ENCODE peak calls at places on chromosomes 3 and 15, in eight cellular contexts. F is spleen, X is thyroid gland, B is breast epithelium, T is IMR-90, S is transverse colon, K is ovary, Y is esophagus muscularis mucosa. G is an unnamed sample.

GRCh38 chr15:75727851-75728715 is 15.4 kb upstream of the CSPG4 start:
- DNase-seq in F (peak; percentile 88), B (no peak), T (no peak), Y (no peak), X (peak; percentile 55), S (peak; percentile 67), K (no peak), G (peak; percentile 74)

GRCh38 chr3:126551066-126551838 is 7.5 kb downstream of the C3orf22 start:
- DNase-seq in T (no peak), F (peak; percentile 62), S (peak; percentile 2), Y (peak; percentile 72), B (peak; percentile 13), K (no peak), X (no peak), G (no peak)

GRCh38 chr15:68995754-68996141 is 18.7 kb upstream of the NOX5 start:
- DNase-seq in F (no peak), S (no peak), X (no peak), T (no peak), K (no peak), Y (peak; percentile 47), B (no peak), G (no peak)

GRCh38 chr3:178822722-178823121 is 248.9 kb downstream of the ZMAT3 start:
- DNase-seq in T (no peak), K (no peak), S (no peak), F (no peak), B (no peak), X (no peak), Y (no peak), G (no peak)

GRCh38 chr3:34859741-34860140 is 779.6 kb upstream of the ARPP21 start:
- DNase-seq in T (no peak), X (no peak), F (no peak), S (no peak), Y (no peak), B (no peak), K (no peak), G (no peak)

GRCh38 chr15:58773024-58773423 is 1.9 kb downstream of the MINDY2 start:
- DNase-seq in F (no peak), X (no peak), B (no peak), T (no peak), S (no peak), Y (no peak), K (no peak), G (no peak)

GRCh38 chr3:141275973-141276372 is 44.3 kb downstream of the PXYLP1 start:
- DNase-seq in T (peak; percentile 72), B (no peak), X (no peak), F (no peak), Y (no peak), K (no peak), S (no peak), G (no peak)

GRCh38 chr15:81398910-81399551 is 25.0 kb upstream of the TMC3 start:
- DNase-seq in K (no peak), F (no peak), X (no peak), B (no peak), S (no peak), Y (no peak), T (peak; percentile 20), G (no peak)

GRCh38 chr15:84840741-84841429 is 23.7 kb downstream of the ALPK3 start:
- DNase-seq in B (peak; percentile 67), S (peak; percentile 64), T (peak; percentile 32), X (peak; percentile 56), F (no peak), Y (no peak), K (no peak), G (peak; percentile 93)

GRCh38 chr15:38994310-38994709 is 429.7 kb upstream of the RASGRP1 start:
- DNase-seq in B (no peak), T (no peak), K (no peak), F (no peak), X (no peak), S (no peak), Y (no peak), G (no peak)

GRCh38 chr3:27544372-27544865 is 60.2 kb upstream of the SLC4A7 start:
- DNase-seq in Y (no peak), T (peak; percentile 68), B (no peak), K (no peak), S (no peak), F (no peak), X (no peak), G (no peak)

GRCh38 chr3:69699183-69699582 is 40.1 kb upstream of the MITF start:
- DNase-seq in B (no peak), Y (no peak), X (no peak), F (no peak), S (no peak), K (no peak), T (peak; percentile 15), G (no peak)

GRCh38 chr15:62444104-62445027 is 279.3 kb upstream of the C2CD4B start:
- DNase-seq in Y (no peak), S (no peak), X (peak; percentile 18), B (no peak), F (no peak), K (no peak), T (peak; percentile 98), G (no peak)

GRCh38 chr15:69443032-69443611 is 9.5 kb upstream of the RPLP1 start:
- DNase-seq in Y (no peak), T (no peak), X (no peak), F (no peak), K (no peak), B (no peak), S (no peak), G (no peak)

GRCh38 chr15:67832031-67832551 is 6.8 kb downstream of the SKOR1 start:
- DNase-seq in F (no peak), S (no peak), K (no peak), Y (no peak), X (peak; percentile 33), T (peak; percentile 29), B (no peak), G (no peak)

GRCh38 chr15:69392352-69392751 is 21.8 kb upstream of the KIF23 start:
- DNase-seq in Y (no peak), B (no peak), X (no peak), F (no peak), K (no peak), S (no peak), T (no peak), G (no peak)

GRCh38 chr15:53197426-53197839 is 407.3 kb upstream of the ONECUT1 start:
- DNase-seq in X (peak; percentile 54), F (peak; percentile 75), B (peak; percentile 27), K (peak; percentile 9), T (peak; percentile 2), Y (no peak), S (peak; percentile 58), G (peak; percentile 73)

GRCh38 chr3:184358921-184359350 is 2.5 kb downstream of the CLCN2 start:
- DNase-seq in T (no peak), F (no peak), B (no peak), X (no peak), K (no peak), Y (no peak), S (no peak), G (no peak)

GRCh38 chr3:184361532-184361931 is at the start of the genes CLCN2 and POLR2H:
- DNase-seq in S (peak; percentile 65), B (no peak), F (no peak), Y (no peak), X (peak; percentile 68), K (peak; percentile 76), T (peak; percentile 33), G (peak; percentile 57)

GRCh38 chr3:184360834-184361531 is 422 bp downstream of the CLCN2 start:
- DNase-seq in S (no peak), F (no peak), Y (no peak), B (no peak), X (no peak), K (no peak), T (no peak), G (no peak)

GRCh38 chr3:184359610-184360009 is 1.8 kb downstream of the CLCN2 start:
- DNase-seq in X (no peak), T (no peak), S (no peak), Y (no peak), B (no peak), F (no peak), K (no peak), G (no peak)

DNA sequence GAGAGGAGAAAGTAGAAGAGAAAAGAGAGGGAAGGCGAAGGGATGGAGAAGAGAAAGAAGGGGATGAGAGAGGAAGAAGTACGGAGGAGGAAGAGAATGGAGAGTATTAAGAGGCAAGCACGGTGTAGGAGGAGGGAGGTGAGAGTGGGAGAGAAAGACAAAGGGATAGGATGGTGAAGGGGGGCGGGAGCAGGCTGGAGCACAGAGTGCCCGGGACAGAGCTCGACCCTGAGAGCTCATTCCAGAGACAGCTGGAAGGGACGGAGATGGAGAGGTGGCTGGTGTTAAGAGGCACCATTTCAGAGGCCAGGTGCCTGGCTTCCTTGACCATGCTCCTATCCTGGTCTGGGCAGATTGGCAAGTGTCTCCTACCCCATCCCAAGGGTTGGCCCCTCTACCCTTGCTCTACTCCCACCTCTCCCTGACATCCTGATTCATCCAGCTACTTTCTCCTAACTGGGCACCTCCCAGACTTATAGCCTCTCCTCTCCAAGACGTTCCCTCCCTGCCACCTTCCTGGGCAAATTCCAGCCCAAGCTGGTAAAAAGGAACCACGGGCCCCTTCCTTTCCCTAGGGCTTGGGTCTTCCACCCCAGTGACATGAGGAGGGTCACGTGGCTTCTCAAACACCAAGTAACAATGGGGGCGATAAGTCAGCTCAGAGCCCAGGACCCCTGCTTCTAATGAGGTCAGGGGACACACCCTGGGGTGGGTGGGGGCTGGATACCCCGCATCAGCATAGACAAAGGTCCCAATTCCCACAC is 1.2 kb downstream of the CLCN2 start:
- DNase-seq in B (no peak), S (no peak), Y (no peak), F (no peak), K (no peak), T (no peak), X (no peak), G (no peak)
- TF ChIP-seq POLR2A in B (no peak), S (no peak), Y (no peak), F (no peak), K (no peak), T (no peak), X (no peak), G (no peak)

GRCh38 chr15:61228025-61228901 is 839 bp downstream of the RORA start:
- DNase-seq in X (no peak), F (no peak), K (no peak), T (peak; percentile 33), Y (no peak), S (no peak), B (no peak), G (peak; percentile 19)
- H3K4me3 ChIP-seq in X (no peak overlapping the region), F (peak overlapping the region; percentile 72), K (peak overlapping the region; percentile 72), T (peak overlapping the region; percentile 88), Y (peak overlapping the region; percentile 76), S (peak overlapping the region; percentile 67), B (peak overlapping the region; percentile 80), G (peak overlapping the region; percentile 78)

GRCh38 chr3:149377408-149378111 is at the start of gene TM4SF1:
- DNase-seq in Y (no peak), K (peak; percentile 45), S (peak; percentile 57), F (no peak), X (peak; percentile 16), B (peak; percentile 86), T (peak; percentile 97), G (peak; percentile 78)
- TF ChIP-seq POLR2A in Y (no peak), K (no peak), S (peak; percentile 65), F (peak; percentile 77), X (peak; percentile 40), B (peak; percentile 80), T (peak; percentile 99), G (peak; percentile 56)

DNA sequence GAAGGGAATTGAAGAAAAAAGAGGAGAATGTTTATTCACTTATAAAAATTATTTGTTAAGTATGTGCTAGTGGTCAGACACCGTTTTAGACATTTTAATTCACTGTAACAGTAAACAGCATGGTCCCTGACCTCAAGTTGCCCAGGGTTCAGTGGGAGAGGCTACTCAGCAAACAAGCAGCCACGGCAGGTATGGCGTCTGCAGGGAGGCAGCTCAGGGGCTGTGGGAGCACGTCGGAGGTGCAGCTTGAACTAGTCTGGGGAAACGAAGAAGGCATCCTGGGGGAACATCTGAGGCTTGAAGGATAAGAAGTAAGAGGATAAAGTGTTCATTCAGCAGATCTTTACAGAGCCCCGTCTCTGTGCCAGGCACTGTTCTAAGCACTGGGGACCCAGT is 66.0 kb downstream of the CRTC3 start:
- DNase-seq in K (no peak), B (no peak), S (no peak), Y (no peak), X (no peak), F (peak; percentile 79), T (no peak), G (no peak)
- H3K4me3 ChIP-seq in K (no peak overlapping the region), B (no peak overlapping the region), S (no peak overlapping the region), Y (no peak overlapping the region), X (no peak overlapping the region), F (no peak overlapping the region), T (no peak overlapping the region), G (no peak overlapping the region)